ENCODE peak calls at places on chromosomes 12 and 14, in nine cellular contexts. One of them, this sample, is unnamed.

GRCh38 chr14:32077081-32078029 is at the start of gene ARHGAP5:
- DNase-seq in H1: no peak
- DNase-seq in GM23248: peak; percentile 71
- DNase-seq in mammary epithelial cell: no peak
- DNase-seq in endothelial cell of umbilical vein: peak; percentile 63
- DNase-seq in PC-3: no peak
- DNase-seq in IMR-90: peak; percentile 14
- DNase-seq in HepG2: peak; percentile 58
- DNase-seq in hepatocyte: peak; percentile 85
- DNase-seq in this sample: peak; percentile 92

GRCh38 chr14:101078105-101078891 is 174.8 kb upstream of the RTL1 start:
- DNase-seq in HepG2: no peak
- DNase-seq in H1: no peak
- DNase-seq in mammary epithelial cell: no peak
- DNase-seq in hepatocyte: no peak
- DNase-seq in PC-3: no peak
- DNase-seq in IMR-90: no peak
- DNase-seq in endothelial cell of umbilical vein: no peak
- DNase-seq in GM23248: no peak
- DNase-seq in this sample: peak; percentile 85

GRCh38 chr14:76564471-76565119 is 188.7 kb downstream of the ESRRB start:
- DNase-seq in PC-3: no peak
- DNase-seq in IMR-90: no peak
- DNase-seq in HepG2: no peak
- DNase-seq in endothelial cell of umbilical vein: no peak
- DNase-seq in GM23248: no peak
- DNase-seq in mammary epithelial cell: peak; percentile 24
- DNase-seq in hepatocyte: no peak
- DNase-seq in H1: no peak
- DNase-seq in this sample: no peak

GRCh38 chr14:68564236-68564825 is 228.5 kb downstream of the ZFP36L1 start:
- DNase-seq in PC-3: no peak
- DNase-seq in H1: no peak
- DNase-seq in IMR-90: no peak
- DNase-seq in endothelial cell of umbilical vein: no peak
- DNase-seq in hepatocyte: no peak
- DNase-seq in GM23248: no peak
- DNase-seq in mammary epithelial cell: no peak
- DNase-seq in HepG2: no peak
- DNase-seq in this sample: no peak

GRCh38 chr12:65597527-65597926 is 226.8 kb upstream of the HMGA2 start:
- DNase-seq in PC-3: peak; percentile 31
- DNase-seq in mammary epithelial cell: peak; percentile 18
- DNase-seq in H1: no peak
- DNase-seq in endothelial cell of umbilical vein: no peak
- DNase-seq in GM23248: no peak
- DNase-seq in hepatocyte: no peak
- DNase-seq in IMR-90: peak; percentile 46
- DNase-seq in HepG2: no peak
- DNase-seq in this sample: peak; percentile 15

GRCh38 chr12:41512531-41512930 is 324.4 kb downstream of the PDZRN4 start:
- DNase-seq in mammary epithelial cell: no peak
- DNase-seq in hepatocyte: no peak
- DNase-seq in endothelial cell of umbilical vein: peak; percentile 26
- DNase-seq in IMR-90: no peak
- DNase-seq in H1: no peak
- DNase-seq in HepG2: no peak
- DNase-seq in PC-3: no peak
- DNase-seq in GM23248: no peak
- DNase-seq in this sample: no peak

GRCh38 chr12:68772714-68773113 is 26.7 kb downstream of the SLC35E3 start:
- DNase-seq in endothelial cell of umbilical vein: peak; percentile 53
- DNase-seq in GM23248: no peak
- DNase-seq in H1: no peak
- DNase-seq in mammary epithelial cell: no peak
- DNase-seq in HepG2: no peak
- DNase-seq in hepatocyte: no peak
- DNase-seq in PC-3: no peak
- DNase-seq in IMR-90: no peak
- DNase-seq in this sample: no peak

GRCh38 chr12:15732341-15733061 is 56.7 kb downstream of the EPS8 start:
- DNase-seq in PC-3: no peak
- DNase-seq in mammary epithelial cell: no peak
- DNase-seq in GM23248: peak; percentile 77
- DNase-seq in IMR-90: no peak
- DNase-seq in hepatocyte: peak; percentile 43
- DNase-seq in HepG2: peak; percentile 58
- DNase-seq in H1: no peak
- DNase-seq in endothelial cell of umbilical vein: no peak
- DNase-seq in this sample: no peak

GRCh38 chr14:105206873-105207272 is 25.8 kb upstream of the NUDT14 start:
- DNase-seq in PC-3: no peak
- DNase-seq in H1: no peak
- DNase-seq in HepG2: no peak
- DNase-seq in IMR-90: no peak
- DNase-seq in mammary epithelial cell: no peak
- DNase-seq in endothelial cell of umbilical vein: no peak
- DNase-seq in GM23248: no peak
- DNase-seq in hepatocyte: no peak
- DNase-seq in this sample: no peak

GRCh38 chr12:56220611-56221232 is 1.0 kb downstream of the RNF41 start:
- DNase-seq in IMR-90: peak; percentile 47
- DNase-seq in hepatocyte: no peak
- DNase-seq in PC-3: peak; percentile 33
- DNase-seq in endothelial cell of umbilical vein: peak; percentile 51
- DNase-seq in GM23248: peak; percentile 66
- DNase-seq in H1: no peak
- DNase-seq in mammary epithelial cell: peak; percentile 36
- DNase-seq in HepG2: no peak
- DNase-seq in this sample: peak; percentile 89

GRCh38 chr12:108825205-108825950 is 32.0 kb downstream of the SSH1 start:
- DNase-seq in mammary epithelial cell: no peak
- DNase-seq in IMR-90: peak; percentile 76
- DNase-seq in endothelial cell of umbilical vein: no peak
- DNase-seq in HepG2: no peak
- DNase-seq in PC-3: no peak
- DNase-seq in hepatocyte: no peak
- DNase-seq in H1: no peak
- DNase-seq in GM23248: peak; percentile 76
- DNase-seq in this sample: no peak

GRCh38 chr12:108098374-108098773 is 30.7 kb upstream of the WSCD2 start:
- DNase-seq in mammary epithelial cell: no peak
- DNase-seq in endothelial cell of umbilical vein: no peak
- DNase-seq in IMR-90: no peak
- DNase-seq in hepatocyte: no peak
- DNase-seq in PC-3: no peak
- DNase-seq in H1: no peak
- DNase-seq in GM23248: no peak
- DNase-seq in HepG2: no peak
- DNase-seq in this sample: no peak

GRCh38 chr12:18361431-18361830 is 100.1 kb downstream of the PIK3C2G start:
- DNase-seq in mammary epithelial cell: no peak
- DNase-seq in PC-3: no peak
- DNase-seq in IMR-90: no peak
- DNase-seq in GM23248: no peak
- DNase-seq in HepG2: no peak
- DNase-seq in hepatocyte: no peak
- DNase-seq in H1: no peak
- DNase-seq in endothelial cell of umbilical vein: no peak
- DNase-seq in this sample: no peak

GRCh38 chr12:107450541-107450940 is 235.1 kb upstream of the PWP1 start:
- DNase-seq in GM23248: no peak
- DNase-seq in endothelial cell of umbilical vein: no peak
- DNase-seq in hepatocyte: no peak
- DNase-seq in HepG2: no peak
- DNase-seq in H1: no peak
- DNase-seq in IMR-90: no peak
- DNase-seq in PC-3: peak; percentile 71
- DNase-seq in mammary epithelial cell: no peak
- DNase-seq in this sample: no peak

GRCh38 chr12:129063600-129063999 is 210.3 kb downstream of the GLT1D1 start:
- DNase-seq in mammary epithelial cell: no peak
- DNase-seq in hepatocyte: no peak
- DNase-seq in PC-3: no peak
- DNase-seq in IMR-90: no peak
- DNase-seq in HepG2: no peak
- DNase-seq in H1: no peak
- DNase-seq in endothelial cell of umbilical vein: no peak
- DNase-seq in GM23248: no peak
- DNase-seq in this sample: no peak

GRCh38 chr14:33714527-33715222 is 236.2 kb downstream of the EGLN3 start:
- DNase-seq in GM23248: peak; percentile 53
- DNase-seq in PC-3: peak; percentile 43
- DNase-seq in endothelial cell of umbilical vein: peak; percentile 46
- DNase-seq in H1: no peak
- DNase-seq in hepatocyte: no peak
- DNase-seq in HepG2: no peak
- DNase-seq in mammary epithelial cell: no peak
- DNase-seq in IMR-90: no peak
- DNase-seq in this sample: peak; percentile 41

GRCh38 chr12:66066071-66066928 is 64.2 kb downstream of the LLPH start:
- DNase-seq in H1: no peak
- DNase-seq in mammary epithelial cell: peak; percentile 12
- DNase-seq in IMR-90: peak; percentile 76
- DNase-seq in GM23248: peak; percentile 13
- DNase-seq in hepatocyte: no peak
- DNase-seq in PC-3: no peak
- DNase-seq in endothelial cell of umbilical vein: peak; percentile 20
- DNase-seq in HepG2: peak; percentile 78
- DNase-seq in this sample: peak; percentile 80

DNA sequence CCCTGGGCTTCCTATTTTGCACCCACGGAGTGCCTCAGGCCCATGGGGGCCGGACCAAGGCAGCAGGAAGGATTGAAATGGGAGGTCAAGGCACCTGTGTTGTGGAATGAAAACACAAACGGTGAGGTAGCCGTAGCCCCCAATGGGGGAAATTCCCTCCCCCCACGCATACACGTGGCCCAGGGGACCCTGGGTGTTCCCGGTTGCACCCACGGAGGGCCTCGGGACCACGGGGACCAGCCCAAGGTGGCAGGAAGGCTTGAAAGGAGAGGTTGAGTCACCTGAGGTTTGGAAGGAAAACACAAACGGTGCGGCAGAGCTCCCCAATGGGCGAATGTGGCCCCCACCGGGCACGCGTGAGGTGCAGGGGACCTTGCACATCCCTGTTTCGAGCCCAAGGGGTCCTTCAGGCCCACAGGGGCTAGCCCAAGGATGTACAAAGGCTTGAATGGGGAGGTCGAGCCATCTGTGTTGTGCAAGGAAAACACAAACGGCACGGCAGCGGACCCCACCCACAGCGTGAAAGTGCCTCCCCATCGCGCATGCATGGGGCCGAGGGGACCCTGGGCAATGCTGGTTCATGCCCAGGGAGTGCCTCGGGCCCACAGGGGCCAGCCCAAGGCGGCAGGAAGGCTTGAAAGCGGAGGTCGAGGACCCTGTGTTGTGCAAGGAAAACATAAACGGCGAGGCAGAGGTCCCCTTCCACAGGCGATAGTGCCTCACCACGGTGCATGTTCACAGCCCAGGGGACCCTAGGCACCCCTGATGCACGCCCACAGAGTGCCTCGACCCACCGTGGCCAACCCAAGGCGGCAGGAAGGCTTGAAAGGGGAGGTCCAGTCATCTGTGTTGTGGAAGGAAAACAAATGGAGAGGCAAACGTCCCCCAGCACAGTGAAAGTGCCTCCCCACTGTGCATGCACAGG is 376.7 kb downstream of the ALG10 start:
- DNase-seq in HepG2: no peak
- DNase-seq in GM23248: no peak
- DNase-seq in endothelial cell of umbilical vein: no peak
- DNase-seq in PC-3: no peak
- DNase-seq in IMR-90: no peak
- DNase-seq in H1: no peak
- DNase-seq in hepatocyte: peak; percentile 2
- DNase-seq in mammary epithelial cell: no peak
- DNase-seq in this sample: peak; percentile 60
- H3K9me3 ChIP-seq in HepG2: peaks cover 18% of the 10 kb centered on the region
- H3K9me3 ChIP-seq in GM23248: no peaks in the 10 kb centered on the region
- H3K9me3 ChIP-seq in endothelial cell of umbilical vein: peaks cover 3% of the 10 kb centered on the region
- H3K9me3 ChIP-seq in PC-3: no peaks in the 10 kb centered on the region
- H3K9me3 ChIP-seq in IMR-90: peaks cover 74% of the 10 kb centered on the region
- H3K9me3 ChIP-seq in H1: peaks cover 93% of the 10 kb centered on the region
- H3K9me3 ChIP-seq in hepatocyte: no peaks in the 10 kb centered on the region
- H3K9me3 ChIP-seq in mammary epithelial cell: peaks cover 47% of the 10 kb centered on the region
- H3K9me3 ChIP-seq in this sample: no peaks in the 10 kb centered on the region

DNA sequence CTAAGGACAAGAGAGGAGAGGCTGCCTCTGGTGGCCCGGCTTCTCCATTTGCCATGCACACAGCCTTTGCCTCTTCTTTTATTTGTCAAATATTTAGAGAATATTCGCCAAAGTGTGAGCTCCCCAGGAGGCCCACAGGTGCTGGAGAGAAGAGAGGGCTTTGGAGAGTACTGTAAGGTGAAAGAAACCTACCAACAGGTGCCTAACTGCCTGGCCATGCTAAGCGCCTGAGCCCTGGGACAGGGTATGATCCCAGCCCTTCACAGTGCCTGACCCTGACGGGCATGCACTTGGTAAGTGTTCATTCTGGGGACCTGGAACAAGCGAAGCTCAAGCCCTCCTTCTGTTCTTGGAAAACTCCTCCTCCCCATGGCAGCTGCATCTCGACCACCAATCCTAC is 106.1 kb downstream of the DPF3 start:
- DNase-seq in H1: no peak
- DNase-seq in endothelial cell of umbilical vein: no peak
- DNase-seq in hepatocyte: no peak
- DNase-seq in HepG2: no peak
- DNase-seq in GM23248: no peak
- DNase-seq in IMR-90: no peak
- DNase-seq in mammary epithelial cell: no peak
- DNase-seq in PC-3: no peak
- DNase-seq in this sample: no peak
- H3K4me2 ChIP-seq in H1: no peak overlapping the region
- H3K4me2 ChIP-seq in endothelial cell of umbilical vein: no peak overlapping the region
- H3K4me2 ChIP-seq in hepatocyte: no peak overlapping the region
- H3K4me2 ChIP-seq in HepG2: no peak overlapping the region
- H3K4me2 ChIP-seq in GM23248: no peak overlapping the region
- H3K4me2 ChIP-seq in IMR-90: no peak overlapping the region
- H3K4me2 ChIP-seq in mammary epithelial cell: no peak overlapping the region
- H3K4me2 ChIP-seq in PC-3: no peak overlapping the region
- H3K4me2 ChIP-seq in this sample: no peak overlapping the region

GRCh38 chr14:95397325-95397724 is 77.6 kb upstream of the CLMN start:
- DNase-seq in mammary epithelial cell: no peak
- DNase-seq in hepatocyte: no peak
- DNase-seq in IMR-90: no peak
- DNase-seq in endothelial cell of umbilical vein: no peak
- DNase-seq in PC-3: no peak
- DNase-seq in GM23248: no peak
- DNase-seq in H1: no peak
- DNase-seq in HepG2: no peak
- DNase-seq in this sample: no peak
- H3K4me3 ChIP-seq in mammary epithelial cell: no peak overlapping the region
- H3K4me3 ChIP-seq in hepatocyte: no peak overlapping the region
- H3K4me3 ChIP-seq in IMR-90: no peak overlapping the region
- H3K4me3 ChIP-seq in endothelial cell of umbilical vein: no peak overlapping the region
- H3K4me3 ChIP-seq in PC-3: no peak overlapping the region
- H3K4me3 ChIP-seq in GM23248: no peak overlapping the region
- H3K4me3 ChIP-seq in H1: no peak overlapping the region
- H3K4me3 ChIP-seq in HepG2: no peak overlapping the region
- H3K4me3 ChIP-seq in this sample: no peak overlapping the region

GRCh38 chr12:38142974-38143373 is 173.6 kb upstream of the ALG10B start:
- DNase-seq in HepG2: peak; percentile 15
- DNase-seq in H1: no peak
- DNase-seq in hepatocyte: no peak
- DNase-seq in PC-3: peak; percentile 55
- DNase-seq in mammary epithelial cell: no peak
- DNase-seq in endothelial cell of umbilical vein: no peak
- DNase-seq in GM23248: no peak
- DNase-seq in IMR-90: no peak
- DNase-seq in this sample: no peak
- H3K9me3 ChIP-seq in HepG2: peaks cover 14% of the 10 kb centered on the region
- H3K9me3 ChIP-seq in H1: peaks cover 35% of the 10 kb centered on the region
- H3K9me3 ChIP-seq in hepatocyte: no peaks in the 10 kb centered on the region
- H3K9me3 ChIP-seq in PC-3: peaks cover 7% of the 10 kb centered on the region
- H3K9me3 ChIP-seq in mammary epithelial cell: peaks cover 15% of the 10 kb centered on the region
- H3K9me3 ChIP-seq in endothelial cell of umbilical vein: no peaks in the 10 kb centered on the region
- H3K9me3 ChIP-seq in GM23248: no peaks in the 10 kb centered on the region
- H3K9me3 ChIP-seq in IMR-90: peaks cover 3% of the 10 kb centered on the region
- H3K9me3 ChIP-seq in this sample: no peaks in the 10 kb centered on the region